ENCODE peak calls at places on chromosome 21, in eight cellular contexts. One of them, this sample, is unnamed.

GRCh38 chr21:42407476-42407875 is 3.8 kb downstream of the UBASH3A start:
- DNase-seq in pancreas: no peak
- DNase-seq in hepatocyte: no peak
- DNase-seq in transverse colon: no peak
- DNase-seq in CD8-positive, alpha-beta memory T cell: peak; percentile 44
- DNase-seq in MM.1S: no peak
- DNase-seq in heart right ventricle: no peak
- DNase-seq in cardiac muscle cell: no peak
- DNase-seq in this sample: no peak

GRCh38 chr21:41846536-41846935 is 32.6 kb downstream of the PRDM15 start:
- DNase-seq in cardiac muscle cell: no peak
- DNase-seq in pancreas: no peak
- DNase-seq in heart right ventricle: no peak
- DNase-seq in MM.1S: no peak
- DNase-seq in transverse colon: no peak
- DNase-seq in hepatocyte: no peak
- DNase-seq in CD8-positive, alpha-beta memory T cell: no peak
- DNase-seq in this sample: no peak

GRCh38 chr21:41121785-41122415 is 46.1 kb upstream of the BACE2 start:
- DNase-seq in pancreas: peak; percentile 71
- DNase-seq in hepatocyte: peak; percentile 89
- DNase-seq in MM.1S: peak; percentile 89
- DNase-seq in transverse colon: peak; percentile 90
- DNase-seq in cardiac muscle cell: peak; percentile 85
- DNase-seq in heart right ventricle: peak; percentile 73
- DNase-seq in CD8-positive, alpha-beta memory T cell: no peak
- DNase-seq in this sample: peak; percentile 91

GRCh38 chr21:20997308-20997632 is 939 bp upstream of the NCAM2 start:
- DNase-seq in cardiac muscle cell: peak; percentile 21
- DNase-seq in hepatocyte: peak; percentile 11
- DNase-seq in CD8-positive, alpha-beta memory T cell: no peak
- DNase-seq in transverse colon: no peak
- DNase-seq in pancreas: no peak
- DNase-seq in MM.1S: no peak
- DNase-seq in heart right ventricle: peak; percentile 21
- DNase-seq in this sample: no peak

GRCh38 chr21:39863111-39863510 is 4.1 kb upstream of the PCP4 start:
- DNase-seq in cardiac muscle cell: no peak
- DNase-seq in heart right ventricle: no peak
- DNase-seq in hepatocyte: no peak
- DNase-seq in pancreas: no peak
- DNase-seq in CD8-positive, alpha-beta memory T cell: no peak
- DNase-seq in MM.1S: peak; percentile 44
- DNase-seq in transverse colon: peak; percentile 13
- DNase-seq in this sample: no peak

GRCh38 chr21:37165606-37166005 is 92.6 kb downstream of the TTC3 start:
- DNase-seq in cardiac muscle cell: no peak
- DNase-seq in CD8-positive, alpha-beta memory T cell: no peak
- DNase-seq in transverse colon: no peak
- DNase-seq in pancreas: no peak
- DNase-seq in heart right ventricle: no peak
- DNase-seq in MM.1S: no peak
- DNase-seq in hepatocyte: no peak
- DNase-seq in this sample: no peak

GRCh38 chr21:39489380-39489924 is 37.7 kb downstream of the SH3BGR start:
- DNase-seq in CD8-positive, alpha-beta memory T cell: no peak
- DNase-seq in cardiac muscle cell: no peak
- DNase-seq in transverse colon: no peak
- DNase-seq in hepatocyte: no peak
- DNase-seq in pancreas: no peak
- DNase-seq in MM.1S: no peak
- DNase-seq in heart right ventricle: no peak
- DNase-seq in this sample: no peak

GRCh38 chr21:38993561-38993960 is 187.8 kb downstream of the ETS2 start:
- DNase-seq in hepatocyte: peak; percentile 71
- DNase-seq in transverse colon: peak; percentile 45
- DNase-seq in CD8-positive, alpha-beta memory T cell: no peak
- DNase-seq in heart right ventricle: no peak
- DNase-seq in pancreas: peak; percentile 23
- DNase-seq in cardiac muscle cell: peak; percentile 76
- DNase-seq in MM.1S: no peak
- DNase-seq in this sample: peak; percentile 88

GRCh38 chr21:38743772-38744529 is 61.8 kb upstream of the ETS2 start:
- DNase-seq in transverse colon: no peak
- DNase-seq in CD8-positive, alpha-beta memory T cell: no peak
- DNase-seq in hepatocyte: no peak
- DNase-seq in pancreas: no peak
- DNase-seq in cardiac muscle cell: no peak
- DNase-seq in MM.1S: no peak
- DNase-seq in heart right ventricle: peak; percentile 27
- DNase-seq in this sample: no peak

DNA sequence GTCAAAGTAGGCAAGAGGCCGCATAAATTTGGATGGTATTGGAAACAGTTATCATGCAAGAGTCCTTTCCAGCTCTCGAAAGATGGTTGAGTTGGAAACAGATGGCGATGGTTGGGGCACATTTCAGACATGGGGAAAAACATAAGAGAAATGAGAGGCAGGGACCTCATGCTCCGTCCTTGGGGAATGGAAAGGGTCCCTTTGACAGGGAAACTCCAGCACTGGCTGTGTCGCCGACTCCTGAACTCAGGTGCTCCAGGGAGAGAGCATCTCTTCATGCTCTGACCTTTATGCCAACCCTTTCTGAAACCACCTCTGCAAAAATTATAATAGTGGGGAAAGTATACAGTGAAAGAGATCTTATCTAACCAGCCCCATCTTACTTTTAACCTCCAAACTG is 36.8 kb upstream of the COL6A2 start:
- DNase-seq in CD8-positive, alpha-beta memory T cell: no peak
- DNase-seq in transverse colon: no peak
- DNase-seq in MM.1S: no peak
- DNase-seq in hepatocyte: no peak
- DNase-seq in cardiac muscle cell: no peak
- DNase-seq in heart right ventricle: no peak
- DNase-seq in pancreas: no peak
- DNase-seq in this sample: no peak
- H3K27ac ChIP-seq in CD8-positive, alpha-beta memory T cell: no peak overlapping the region
- H3K27ac ChIP-seq in transverse colon: peak overlapping the region; percentile 95
- H3K27ac ChIP-seq in MM.1S: no peak overlapping the region
- H3K27ac ChIP-seq in hepatocyte: peak overlapping the region; percentile 73
- H3K27ac ChIP-seq in cardiac muscle cell: no peak overlapping the region
- H3K27ac ChIP-seq in heart right ventricle: peak overlapping the region; percentile 86
- H3K27ac ChIP-seq in pancreas: peak overlapping the region; percentile 12
- H3K27ac ChIP-seq in this sample: peak overlapping the region; percentile 90

GRCh38 chr21:43894206-43894577 is 29.2 kb downstream of the AGPAT3 start:
- DNase-seq in CD8-positive, alpha-beta memory T cell: no peak
- DNase-seq in MM.1S: no peak
- DNase-seq in cardiac muscle cell: no peak
- DNase-seq in heart right ventricle: no peak
- DNase-seq in transverse colon: no peak
- DNase-seq in hepatocyte: no peak
- DNase-seq in pancreas: no peak
- DNase-seq in this sample: no peak
- H3K4me3 ChIP-seq in CD8-positive, alpha-beta memory T cell: no peak overlapping the region
- H3K4me3 ChIP-seq in MM.1S: no peak overlapping the region
- H3K4me3 ChIP-seq in cardiac muscle cell: no peak overlapping the region
- H3K4me3 ChIP-seq in heart right ventricle: peak overlapping the region; percentile 16
- H3K4me3 ChIP-seq in transverse colon: no peak overlapping the region
- H3K4me3 ChIP-seq in hepatocyte: no peak overlapping the region
- H3K4me3 ChIP-seq in pancreas: no peak overlapping the region
- H3K4me3 ChIP-seq in this sample: no peak overlapping the region

GRCh38 chr21:27213328-27213727 is 246.4 kb upstream of the ADAMTS5 start:
- DNase-seq in transverse colon: no peak
- DNase-seq in cardiac muscle cell: peak; percentile 45
- DNase-seq in hepatocyte: no peak
- DNase-seq in pancreas: no peak
- DNase-seq in MM.1S: no peak
- DNase-seq in CD8-positive, alpha-beta memory T cell: no peak
- DNase-seq in heart right ventricle: no peak
- DNase-seq in this sample: no peak
- H3K4me1 ChIP-seq in transverse colon: no peaks in the 10 kb centered on the region
- H3K4me1 ChIP-seq in cardiac muscle cell: no peaks in the 10 kb centered on the region
- H3K4me1 ChIP-seq in hepatocyte: no peaks in the 10 kb centered on the region
- H3K4me1 ChIP-seq in pancreas: no peaks in the 10 kb centered on the region
- H3K4me1 ChIP-seq in MM.1S: no peaks in the 10 kb centered on the region
- H3K4me1 ChIP-seq in CD8-positive, alpha-beta memory T cell: no peaks in the 10 kb centered on the region
- H3K4me1 ChIP-seq in heart right ventricle: no peaks in the 10 kb centered on the region
- H3K4me1 ChIP-seq in this sample: no peaks in the 10 kb centered on the region

DNA sequence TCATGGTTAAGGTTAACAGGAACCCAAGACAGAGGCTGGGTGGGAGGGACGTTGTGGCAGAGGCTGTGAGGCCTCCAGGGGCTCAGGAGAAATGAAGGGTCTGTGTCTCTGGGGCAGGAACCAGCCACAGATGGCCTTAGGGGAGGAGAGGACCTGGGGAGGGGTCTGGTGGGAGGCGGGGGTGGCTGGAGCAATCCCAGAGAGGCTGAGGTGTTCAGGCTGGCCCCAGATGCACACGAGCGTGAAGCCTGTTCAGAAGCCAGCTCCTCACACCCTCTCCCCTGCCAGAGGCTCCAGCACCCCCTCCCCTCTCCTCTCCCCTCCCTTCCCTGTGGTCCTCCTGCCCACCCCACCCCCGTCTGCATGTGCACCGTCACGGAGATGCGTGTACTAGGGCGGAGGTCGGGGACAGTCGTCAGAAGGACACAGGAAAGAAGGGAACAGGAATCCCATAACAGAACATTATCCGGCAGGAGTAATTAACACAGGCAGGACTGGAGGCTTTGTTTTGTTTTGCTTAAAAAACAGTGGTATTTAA is 115.0 kb upstream of the COL6A1 start:
- DNase-seq in pancreas: no peak
- DNase-seq in cardiac muscle cell: no peak
- DNase-seq in hepatocyte: no peak
- DNase-seq in transverse colon: no peak
- DNase-seq in MM.1S: no peak
- DNase-seq in heart right ventricle: no peak
- DNase-seq in CD8-positive, alpha-beta memory T cell: no peak
- DNase-seq in this sample: peak; percentile 64
- H3K27ac ChIP-seq in pancreas: no peak overlapping the region
- H3K27ac ChIP-seq in cardiac muscle cell: no peak overlapping the region
- H3K27ac ChIP-seq in hepatocyte: no peak overlapping the region
- H3K27ac ChIP-seq in transverse colon: no peak overlapping the region
- H3K27ac ChIP-seq in MM.1S: no peak overlapping the region
- H3K27ac ChIP-seq in heart right ventricle: no peak overlapping the region
- H3K27ac ChIP-seq in CD8-positive, alpha-beta memory T cell: no peak overlapping the region
- H3K27ac ChIP-seq in this sample: no peak overlapping the region